ENCODE peak calls at places on chromosomes 2 and 18, in seven cellular contexts. C, X, L, I, B, A and R are unnamed samples. For H3K4me1, the result is how much of the 10 kb centered on the place peaks cover.

GRCh38 chr2:228867406-228867805 is 403.7 kb downstream of the PID1 start:
- DNase-seq in C (no peak), X (no peak), L (no peak), I (no peak), B (no peak), A (no peak), R (no peak)

GRCh38 chr2:177117755-177118154 is 94.8 kb upstream of the HNRNPA3 start:
- DNase-seq in C (no peak), X (no peak), L (no peak), I (peak), B (no peak), A (no peak), R (no peak)

GRCh38 chr18:9803698-9804516 is 81.9 kb upstream of the TXNDC2 start:
- DNase-seq in C (no peak), X (peak), L (no peak), I (no peak), B (peak), A (no peak), R (no peak)

GRCh38 chr2:100274076-100274475 is 48.2 kb downstream of the LONRF2 start:
- DNase-seq in C (no peak), X (no peak), L (no peak), I (no peak), B (peak), A (no peak), R (no peak)

GRCh38 chr2:109185338-109185737 is 56.3 kb downstream of the SH3RF3 start:
- DNase-seq in C (no peak), X (no peak), L (no peak), I (peak), B (peak), A (peak), R (no peak)

GRCh38 chr2:217901400-217901799 is 101.4 kb downstream of the TNS1 start:
- DNase-seq in C (no peak), X (no peak), L (peak), I (no peak), B (no peak), A (no peak), R (no peak)

GRCh38 chr2:20052229-20052871 is 922 bp upstream of the LAPTM4A start:
- DNase-seq in C (no peak), X (no peak), L (peak), I (no peak), B (no peak), A (peak), R (no peak)

GRCh38 chr18:49464718-49465598 is 4.5 kb upstream of the DYM start:
- DNase-seq in C (peak), X (peak), L (no peak), I (peak), B (peak), A (no peak), R (no peak)

GRCh38 chr18:30929065-30929464 is 113.5 kb downstream of the DSC3 start:
- DNase-seq in C (no peak), X (no peak), L (no peak), I (no peak), B (no peak), A (no peak), R (no peak)

DNA sequence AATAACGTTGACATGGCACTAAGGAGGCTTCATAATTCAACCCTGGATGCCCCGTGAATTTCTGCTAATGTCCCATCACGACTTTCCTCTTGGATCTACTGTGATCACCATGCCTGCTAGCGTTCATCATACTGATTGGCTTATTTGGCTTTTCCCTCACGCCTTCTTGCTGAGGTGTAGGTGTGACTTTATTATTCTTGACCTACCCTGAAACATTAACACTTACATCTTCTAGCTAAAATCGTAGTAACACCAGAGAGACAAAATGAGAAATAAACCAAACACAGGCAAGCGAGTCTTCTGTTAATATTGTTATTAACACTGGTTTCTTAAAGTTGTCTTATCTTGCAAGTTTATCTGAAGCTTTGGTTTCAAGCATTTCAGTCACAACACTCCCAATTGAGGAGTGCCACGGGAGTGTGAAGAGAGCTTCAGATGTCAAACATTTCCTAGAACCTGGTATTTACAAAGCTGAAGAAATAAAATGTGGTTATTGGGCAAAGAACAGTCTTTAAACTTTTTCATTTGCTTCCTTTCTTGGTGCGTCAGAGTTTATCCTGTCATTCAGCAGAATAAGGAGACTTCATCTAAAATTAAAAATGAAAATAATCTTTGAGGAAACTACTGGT is 15.4 kb upstream of the STAT1 start:
- DNase-seq in C (no peak), X (no peak), L (no peak), I (no peak), B (no peak), A (no peak), R (no peak)
- H3K4me1 ChIP-seq in C (under half), X (under half), L (under half), I (under half), B (under half), A (under half), R (under half)

DNA sequence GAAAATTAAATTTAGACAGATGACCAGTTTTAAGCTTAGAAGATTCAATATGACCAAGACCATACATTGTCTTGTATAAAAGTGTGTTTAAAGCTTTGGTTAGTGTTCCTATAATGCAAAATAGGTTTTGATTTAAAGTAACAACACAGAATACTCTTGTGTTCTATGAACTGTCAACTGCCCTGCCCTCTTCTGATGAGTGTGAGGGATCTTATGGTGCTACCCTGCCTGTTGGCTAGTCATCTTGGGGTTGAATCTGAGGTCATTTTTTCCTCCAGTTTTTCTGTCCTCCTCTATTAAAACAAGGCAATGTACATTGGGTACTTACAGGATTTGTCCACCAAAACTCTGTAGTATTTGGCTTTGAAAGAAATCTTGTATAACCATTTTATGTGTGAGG is 129.0 kb downstream of the SPTBN1 start:
- DNase-seq in C (no peak), X (no peak), L (no peak), I (no peak), B (no peak), A (no peak), R (no peak)
- H3K4me1 ChIP-seq in C (half or more), X (under half), L (under half), I (under half), B (under half), A (under half), R (under half)

GRCh38 chr2:43127208-43127940 is 99.0 kb downstream of the ZFP36L2 start:
- DNase-seq in C (peak), X (no peak), L (no peak), I (peak), B (peak), A (no peak), R (peak)
- H3K4me1 ChIP-seq in C (half or more), X (under half), L (under half), I (under half), B (under half), A (under half), R (under half)

GRCh38 chr2:22900674-22901073 is 484.3 kb upstream of the KLHL29 start:
- DNase-seq in C (no peak), X (no peak), L (no peak), I (no peak), B (no peak), A (no peak), R (no peak)
- H3K4me1 ChIP-seq in C (under half), X (under half), L (under half), I (under half), B (under half), A (under half), R (under half)

GRCh38 chr2:205771666-205772065 is 89.4 kb downstream of the NRP2 start:
- DNase-seq in C (no peak), X (no peak), L (no peak), I (peak), B (no peak), A (no peak), R (no peak)

GRCh38 chr2:205769494-205769848 is 87.2 kb downstream of the NRP2 start:
- DNase-seq in C (no peak), X (no peak), L (no peak), I (peak), B (no peak), A (peak), R (no peak)

GRCh38 chr2:205771063-205771462 is 88.8 kb downstream of the NRP2 start:
- DNase-seq in C (no peak), X (no peak), L (no peak), I (peak), B (no peak), A (no peak), R (peak)

GRCh38 chr2:205769879-205770278 is 87.6 kb downstream of the NRP2 start:
- DNase-seq in C (no peak), X (no peak), L (no peak), I (no peak), B (no peak), A (no peak), R (no peak)

DNA sequence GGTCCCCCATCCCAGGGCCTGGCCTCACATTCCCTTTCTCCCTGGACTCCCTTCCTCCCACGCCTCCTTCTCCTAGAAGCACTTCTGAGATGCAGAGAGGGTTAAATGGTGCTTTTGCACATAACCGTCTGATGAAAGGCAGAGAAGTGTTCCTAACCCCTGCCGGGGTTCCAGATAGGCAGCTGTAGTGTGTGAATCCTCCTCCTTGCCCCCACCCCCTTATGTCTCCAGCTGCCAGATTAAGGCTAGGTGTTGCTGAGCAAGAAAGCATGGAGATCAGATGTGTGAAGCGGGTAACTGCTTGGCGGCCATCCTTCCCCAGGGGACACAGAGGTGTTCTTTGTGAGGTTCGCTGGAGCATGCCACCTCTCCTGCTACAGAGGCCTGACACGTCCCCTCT is 88.3 kb downstream of the NRP2 start:
- DNase-seq in C (no peak), X (no peak), L (no peak), I (peak), B (peak), A (no peak), R (peak)
- H3K4me1 ChIP-seq in C (under half), X (under half), L (under half), I (under half), B (under half), A (under half), R (under half)